ENCODE peak calls at places on chromosomes 5 and 9, in eight cellular contexts. I is MM.1S, X is transverse colon, T is kidney, O is left ventricle myocardium inferior, G is cardiac muscle cell, U is stomach, V is thyroid gland. K is an unnamed sample. For H3K9me3 and H3K4me1, the result is how much of the 10 kb centered on the place peaks cover.

GRCh38 chr5:79759436-79759835 is 69.8 kb downstream of the CMYA5 start:
- DNase-seq in U (no peak), G (no peak), V (no peak), T (no peak), I (no peak), O (no peak), X (no peak), K (no peak)

GRCh38 chr5:103475629-103476240 is 86.9 kb downstream of the NUDT12 start:
- DNase-seq in X (no peak), V (no peak), T (no peak), G (peak), U (no peak), O (no peak), I (peak), K (no peak)

GRCh38 chr5:17374157-17374556 is 123.9 kb upstream of the TAF11L2 start:
- DNase-seq in X (no peak), T (no peak), U (no peak), V (no peak), G (no peak), I (no peak), O (no peak), K (no peak)

GRCh38 chr5:122078116-122078865 is at the start of gene LOX:
- DNase-seq in X (peak), V (peak), U (peak), I (no peak), O (peak), T (peak), G (peak), K (peak)

GRCh38 chr9:129270903-129271431 is 92.9 kb upstream of the IER5L start:
- DNase-seq in V (no peak), X (peak), G (no peak), U (no peak), I (peak), T (peak), O (peak), K (peak)

GRCh38 chr5:5192681-5193080 is 52.6 kb downstream of the ADAMTS16 start:
- DNase-seq in I (no peak), U (no peak), O (no peak), G (no peak), X (no peak), T (no peak), V (no peak), K (no peak)

GRCh38 chr9:87613265-87614111 is 112.4 kb upstream of the CTSL start:
- DNase-seq in I (no peak), O (no peak), V (peak), G (no peak), U (peak), T (no peak), X (no peak), K (no peak)

GRCh38 chr9:133540336-133541025 is 6.0 kb downstream of the ADAMTSL2 start:
- DNase-seq in O (no peak), I (no peak), T (no peak), G (no peak), U (no peak), V (no peak), X (no peak), K (no peak)

GRCh38 chr5:172878585-172879433 is 44.8 kb downstream of the ERGIC1 start:
- DNase-seq in U (no peak), O (no peak), X (no peak), I (no peak), T (no peak), G (no peak), V (no peak), K (peak)

GRCh38 chr5:77876862-77877502 is 100.8 kb upstream of the TBCA start:
- DNase-seq in U (no peak), T (no peak), V (peak), O (no peak), G (no peak), X (no peak), I (no peak), K (no peak)

GRCh38 chr5:103424453-103425205 is 138.0 kb downstream of the NUDT12 start:
- DNase-seq in X (no peak), G (no peak), T (no peak), O (no peak), U (no peak), I (no peak), V (no peak), K (no peak)

GRCh38 chr9:20618361-20618799 is 3.9 kb downstream of the MLLT3 start:
- DNase-seq in I (no peak), U (peak), G (no peak), T (no peak), V (peak), O (no peak), X (peak), K (no peak)

GRCh38 chr5:36696059-36696673 is 89.8 kb downstream of the SLC1A3 start:
- DNase-seq in X (peak), V (peak), I (peak), U (peak), T (no peak), O (peak), G (peak), K (no peak)

GRCh38 chr9:19028835-19029451 is 4.1 kb downstream of the SAXO1 start:
- DNase-seq in I (peak), G (peak), X (peak), V (peak), O (no peak), T (no peak), U (peak), K (no peak)

GRCh38 chr5:976849-977751 is 31.5 kb upstream of the NKD2 start:
- DNase-seq in G (no peak), O (no peak), U (no peak), T (no peak), V (no peak), X (no peak), I (no peak), K (no peak)

GRCh38 chr5:173315495-173316352 is 12.5 kb downstream of the STC2 start:
- DNase-seq in V (peak), X (no peak), T (no peak), U (no peak), I (peak), O (no peak), G (peak), K (peak)

GRCh38 chr5:133868946-133869674 is 99.3 kb downstream of the C5orf15 start:
- DNase-seq in X (peak), V (peak), O (peak), I (peak), G (peak), T (peak), U (peak), K (peak)

GRCh38 chr5:173434270-173434669 is 106.1 kb upstream of the STC2 start:
- DNase-seq in T (no peak), I (no peak), G (no peak), V (no peak), O (no peak), X (no peak), U (no peak), K (no peak)

GRCh38 chr9:136913701-136914438 is 27.6 kb downstream of the TRAF2 start:
- DNase-seq in T (no peak), G (no peak), U (no peak), I (no peak), V (no peak), X (no peak), O (no peak), K (no peak)

GRCh38 chr5:35484241-35484640 is 133.4 kb upstream of the SPEF2 start:
- DNase-seq in T (no peak), U (no peak), G (no peak), I (no peak), O (no peak), X (no peak), V (no peak), K (no peak)

GRCh38 chr5:35485487-35485886 is 132.2 kb upstream of the SPEF2 start:
- DNase-seq in X (no peak), T (no peak), G (no peak), O (no peak), V (no peak), I (no peak), U (no peak), K (no peak)

GRCh38 chr5:35482167-35482755 is 135.4 kb upstream of the SPEF2 start:
- DNase-seq in I (no peak), T (no peak), G (no peak), V (no peak), X (no peak), U (no peak), O (no peak), K (no peak)

GRCh38 chr5:35487255-35488035 is 130.2 kb upstream of the SPEF2 start:
- DNase-seq in O (no peak), X (no peak), G (no peak), U (no peak), I (no peak), T (no peak), V (no peak), K (no peak)

DNA sequence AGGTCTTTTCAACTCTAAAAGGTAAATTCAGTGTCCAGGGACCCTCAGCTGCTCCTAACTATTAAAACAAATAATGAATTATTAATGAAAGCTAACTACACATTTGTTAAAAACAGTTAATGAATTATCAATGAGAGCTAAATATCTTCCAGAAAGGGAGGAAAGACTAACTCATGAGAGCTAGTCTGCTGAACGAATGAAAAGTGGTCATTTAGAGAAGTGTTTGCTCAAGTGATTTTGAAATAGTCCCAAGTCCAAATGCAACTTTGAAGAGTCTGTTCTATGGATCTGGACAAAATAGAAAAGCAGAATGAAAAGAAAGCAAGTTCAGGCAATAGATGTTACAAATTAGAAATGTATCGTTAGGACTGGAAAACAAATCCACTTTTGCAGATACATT is 133.9 kb upstream of the SPEF2 start:
- DNase-seq in O (no peak), U (no peak), V (no peak), G (no peak), X (no peak), T (no peak), I (no peak), K (no peak)
- H3K4me3 ChIP-seq in O (no peak), U (no peak), V (no peak), G (no peak), X (no peak), T (no peak), I (no peak), K (no peak)

GRCh38 chr9:40914772-40915659 is 213.5 kb downstream of the FOXD4L6 start:
- DNase-seq in I (no peak), O (no peak), G (no peak), X (no peak), U (no peak), V (no peak), T (no peak), K (no peak)
- H3K9me3 ChIP-seq in I (under half), O (half or more), G (under half), X (half or more), U (half or more), V (under half), T (under half), K (under half)

DNA sequence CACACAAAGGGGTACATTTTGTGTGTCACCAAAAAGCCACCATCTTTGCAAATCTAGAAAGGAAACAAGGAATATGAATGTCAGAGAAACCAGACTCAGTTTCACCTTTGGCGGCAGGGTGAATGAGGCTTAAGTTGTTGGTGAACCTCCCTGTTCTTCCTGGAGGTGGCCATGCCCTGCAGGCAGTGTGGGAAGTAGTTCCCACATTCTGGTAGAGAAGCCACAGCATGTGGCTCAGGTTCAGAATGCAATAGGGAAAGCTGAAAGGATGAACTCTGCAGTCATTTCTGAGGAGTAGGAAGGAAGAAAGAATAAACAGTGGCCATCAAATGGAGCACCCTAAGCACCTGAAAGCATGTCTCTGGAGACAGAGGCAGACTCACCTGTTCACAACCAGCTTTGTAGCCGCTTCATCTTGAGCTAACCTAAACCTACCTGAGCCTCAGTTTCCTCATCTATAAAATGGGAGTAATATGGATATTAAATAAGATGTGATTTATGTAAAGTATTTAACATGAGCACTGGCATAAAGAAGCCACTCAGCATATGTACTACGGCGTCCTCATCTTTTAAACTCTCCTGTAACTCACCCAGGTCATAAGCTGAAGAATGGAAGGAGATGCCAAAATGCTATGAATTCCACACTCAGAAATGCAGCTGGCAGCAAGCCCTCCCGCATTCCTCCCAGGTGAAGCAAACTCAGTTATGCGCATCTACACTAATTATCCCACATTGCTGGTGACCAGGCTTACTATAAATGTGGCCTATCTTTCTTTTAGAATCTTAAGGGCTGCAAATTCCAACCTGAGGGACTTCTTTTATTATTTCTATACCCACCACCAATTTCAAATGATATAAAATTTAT is 86.0 kb downstream of the ZNF608 start:
- DNase-seq in O (no peak), X (no peak), T (no peak), G (no peak), I (no peak), U (no peak), V (peak), K (no peak)
- H3K4me1 ChIP-seq in O (half or more), X (under half), T (half or more), G (half or more), I (under half), U (under half), V (half or more), K (under half)

GRCh38 chr5:72292411-72292810 is 27.6 kb downstream of the MRPS27 start:
- DNase-seq in I (no peak), G (no peak), T (no peak), X (no peak), U (no peak), O (no peak), V (no peak), K (no peak)

GRCh38 chr5:72296251-72296650 is 23.8 kb downstream of the MRPS27 start:
- DNase-seq in O (no peak), U (no peak), X (no peak), I (no peak), V (no peak), G (no peak), T (no peak), K (no peak)

GRCh38 chr5:72293495-72294055 is 26.5 kb downstream of the MRPS27 start:
- DNase-seq in X (no peak), V (no peak), U (no peak), G (no peak), I (peak), T (no peak), O (no peak), K (no peak)

GRCh38 chr5:72295539-72295938 is 24.5 kb downstream of the MRPS27 start:
- DNase-seq in U (no peak), G (no peak), V (no peak), X (no peak), I (no peak), O (no peak), T (no peak), K (no peak)

DNA sequence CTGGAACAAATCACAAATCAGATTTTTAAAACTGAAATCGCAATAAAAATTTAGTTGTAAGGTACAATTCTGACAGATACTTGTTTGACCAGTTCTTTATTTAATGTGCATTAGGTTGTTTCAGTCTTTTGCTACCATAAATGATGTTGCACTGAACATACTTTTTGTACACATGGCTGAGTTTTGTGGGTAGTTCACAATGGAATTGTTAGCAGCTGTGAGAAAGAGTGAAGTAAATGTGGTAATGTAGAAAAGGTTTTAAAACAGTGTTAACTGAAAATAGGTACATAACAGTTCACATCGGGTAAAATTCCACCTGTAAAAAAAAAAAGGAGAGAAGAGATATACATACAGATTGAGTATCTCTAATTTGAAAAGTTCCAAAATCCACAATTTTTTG is 25.6 kb downstream of the MRPS27 start:
- DNase-seq in X (no peak), G (no peak), V (no peak), O (no peak), T (no peak), U (no peak), I (no peak), K (no peak)
- H3K4me3 ChIP-seq in X (no peak), G (no peak), V (no peak), O (no peak), T (no peak), U (no peak), I (peak), K (no peak)